ENCODE peak calls at places on chromosomes 16 and 17, in eight cellular contexts. D, J, I, B, Q, N, T and G are unnamed samples.

GRCh38 chr16:71364306-71364705 is 5.8 kb downstream of the CALB2 start:
- DNase-seq in D (no peak), J (no peak), I (no peak), B (no peak), Q (no peak), N (no peak), T (no peak), G (no peak)

GRCh38 chr17:10526517-10526916 is 8.2 kb upstream of the MYH1 start:
- DNase-seq in D (no peak), J (no peak), I (no peak), B (no peak), Q (no peak), N (no peak), T (no peak), G (no peak)

GRCh38 chr17:36643086-36643685 is 41.8 kb downstream of the MRM1 start:
- DNase-seq in D (no peak), J (no peak), I (no peak), B (no peak), Q (no peak), N (no peak), T (no peak), G (no peak)

GRCh38 chr17:45333702-45334092 is 16.9 kb upstream of the MAP3K14 start:
- DNase-seq in D (no peak), J (no peak), I (no peak), B (no peak), Q (no peak), N (no peak), T (no peak), G (no peak)

GRCh38 chr17:45825792-45826191 is 18.9 kb upstream of the SPPL2C start:
- DNase-seq in D (no peak), J (no peak), I (no peak), B (no peak), Q (no peak), N (no peak), T (no peak), G (no peak)

GRCh38 chr16:78523212-78523995 is 423.9 kb downstream of the WWOX start:
- DNase-seq in D (no peak), J (no peak), I (no peak), B (no peak), Q (no peak), N (peak), T (no peak), G (no peak)

GRCh38 chr17:56593741-56594527 is 435 bp downstream of the NOG start:
- DNase-seq in D (no peak), J (peak), I (peak), B (no peak), Q (peak), N (peak), T (no peak), G (no peak)

GRCh38 chr17:34580685-34581445 is 1.5 kb downstream of the TMEM132E start:
- DNase-seq in D (no peak), J (no peak), I (peak), B (no peak), Q (no peak), N (no peak), T (no peak), G (no peak)

GRCh38 chr17:4676777-4677176 is 27.2 kb downstream of the PELP1 start:
- DNase-seq in D (no peak), J (no peak), I (no peak), B (no peak), Q (no peak), N (no peak), T (no peak), G (no peak)

GRCh38 chr17:52505601-52506000 is 347.1 kb upstream of the CA10 start:
- DNase-seq in D (no peak), J (no peak), I (no peak), B (no peak), Q (no peak), N (no peak), T (no peak), G (no peak)

GRCh38 chr16:72066747-72067146 is 3.7 kb downstream of the HPR start:
- DNase-seq in D (no peak), J (no peak), I (no peak), B (peak), Q (peak), N (no peak), T (no peak), G (no peak)

GRCh38 chr16:48347191-48347860 is 37.9 kb downstream of the SIAH1 start:
- DNase-seq in D (no peak), J (no peak), I (no peak), B (no peak), Q (no peak), N (no peak), T (no peak), G (no peak)

GRCh38 chr17:1577186-1577585 is 14.6 kb upstream of the PITPNA start:
- DNase-seq in D (no peak), J (no peak), I (no peak), B (no peak), Q (peak), N (no peak), T (no peak), G (peak)

GRCh38 chr17:67493811-67494210 is 116.7 kb downstream of the PITPNC1 start:
- DNase-seq in D (no peak), J (no peak), I (no peak), B (no peak), Q (peak), N (no peak), T (no peak), G (no peak)

GRCh38 chr16:83813818-83814653 is 6.3 kb downstream of the HSBP1 start:
- DNase-seq in D (no peak), J (peak), I (no peak), B (no peak), Q (peak), N (peak), T (no peak), G (peak)

GRCh38 chr17:4247981-4248388 is 15.8 kb downstream of the ANKFY1 start:
- DNase-seq in D (peak), J (no peak), I (no peak), B (no peak), Q (no peak), N (no peak), T (no peak), G (no peak)

GRCh38 chr17:48577330-48577945 is 712 bp downstream of the HOXB4 start:
- DNase-seq in D (no peak), J (no peak), I (no peak), B (no peak), Q (no peak), N (no peak), T (no peak), G (no peak)

GRCh38 chr16:51431517-51432241 is 280.6 kb upstream of the SALL1 start:
- DNase-seq in D (no peak), J (no peak), I (no peak), B (no peak), Q (peak), N (no peak), T (peak), G (no peak)

GRCh38 chr17:40501499-40501911 is at the start of gene TNS4:
- DNase-seq in D (no peak), J (no peak), I (no peak), B (no peak), Q (no peak), N (no peak), T (no peak), G (no peak)

GRCh38 chr17:32266389-32267269 is 997 bp downstream of the RHBDL3 start:
- DNase-seq in D (no peak), J (no peak), I (peak), B (no peak), Q (no peak), N (no peak), T (no peak), G (no peak)

GRCh38 chr16:66606000-66606751 is 1.7 kb downstream of the CMTM3 start:
- DNase-seq in D (no peak), J (peak), I (no peak), B (no peak), Q (no peak), N (no peak), T (no peak), G (no peak)

GRCh38 chr16:7518158-7518557 is 185.5 kb downstream of the RBFOX1 start:
- DNase-seq in D (no peak), J (no peak), I (no peak), B (no peak), Q (no peak), N (no peak), T (no peak), G (no peak)

GRCh38 chr16:23990507-23990906 is 154.7 kb downstream of the PRKCB start:
- DNase-seq in D (no peak), J (no peak), I (no peak), B (no peak), Q (no peak), N (no peak), T (no peak), G (no peak)

GRCh38 chr16:72926671-72927070 is 121.3 kb downstream of the ZFHX3 start:
- DNase-seq in D (no peak), J (no peak), I (no peak), B (no peak), Q (no peak), N (no peak), T (no peak), G (no peak)

GRCh38 chr17:14428640-14429029 is 127.8 kb downstream of the HS3ST3B1 start:
- DNase-seq in D (no peak), J (no peak), I (no peak), B (no peak), Q (no peak), N (no peak), T (no peak), G (no peak)

GRCh38 chr16:81626181-81626674 is 152.9 kb upstream of the PLCG2 start:
- DNase-seq in D (peak), J (no peak), I (no peak), B (no peak), Q (peak), N (no peak), T (no peak), G (no peak)

GRCh38 chr17:50603340-50603739 is 31.3 kb upstream of the ABCC3 start:
- DNase-seq in D (no peak), J (no peak), I (no peak), B (no peak), Q (no peak), N (no peak), T (no peak), G (no peak)

GRCh38 chr16:5442054-5442453 is 344.5 kb upstream of the EEF2KMT start:
- DNase-seq in D (no peak), J (no peak), I (no peak), B (no peak), Q (no peak), N (no peak), T (no peak), G (no peak)

GRCh38 chr17:62707425-62707739 is 79.9 kb downstream of the MRC2 start:
- DNase-seq in D (no peak), J (no peak), I (no peak), B (no peak), Q (no peak), N (no peak), T (no peak), G (no peak)

GRCh38 chr16:60091076-60091475 is 1357.0 kb upstream of the GOT2 start:
- DNase-seq in D (no peak), J (no peak), I (no peak), B (no peak), Q (no peak), N (no peak), T (no peak), G (no peak)

GRCh38 chr16:27243725-27244362 is 24.7 kb downstream of the NSMCE1 start:
- DNase-seq in D (no peak), J (no peak), I (no peak), B (no peak), Q (no peak), N (no peak), T (no peak), G (no peak)

GRCh38 chr16:78430281-78430680 is 330.8 kb downstream of the WWOX start:
- DNase-seq in D (no peak), J (no peak), I (no peak), B (no peak), Q (no peak), N (no peak), T (no peak), G (no peak)

GRCh38 chr17:46212634-46213435 is 19.6 kb upstream of the KANSL1 start:
- DNase-seq in D (no peak), J (no peak), I (no peak), B (peak), Q (peak), N (peak), T (no peak), G (no peak)

GRCh38 chr17:29972277-29972676 is 30.8 kb downstream of the EFCAB5 start:
- DNase-seq in D (no peak), J (no peak), I (no peak), B (no peak), Q (no peak), N (peak), T (no peak), G (no peak)

GRCh38 chr16:72221216-72221995 is 49.5 kb upstream of the PMFBP1 start:
- DNase-seq in D (no peak), J (no peak), I (no peak), B (no peak), Q (peak), N (no peak), T (no peak), G (no peak)

GRCh38 chr16:15950167-15950854 is 895 bp downstream of the ABCC1 start:
- DNase-seq in D (peak), J (peak), I (peak), B (no peak), Q (peak), N (peak), T (no peak), G (no peak)

GRCh38 chr17:47310186-47310733 is 13.5 kb upstream of the EFCAB13 start:
- DNase-seq in D (no peak), J (no peak), I (no peak), B (no peak), Q (no peak), N (no peak), T (no peak), G (no peak)

GRCh38 chr17:29444589-29444988 is 54.4 kb downstream of the TAOK1 start:
- DNase-seq in D (no peak), J (no peak), I (no peak), B (no peak), Q (peak), N (no peak), T (no peak), G (no peak)

GRCh38 chr17:20797292-20797691 is 217.8 kb downstream of the CDRT15L2 start:
- DNase-seq in D (no peak), J (no peak), I (no peak), B (no peak), Q (no peak), N (no peak), T (no peak), G (no peak)

GRCh38 chr16:27326738-27327585 is 13.2 kb downstream of the IL4R start:
- DNase-seq in D (peak), J (peak), I (no peak), B (no peak), Q (peak), N (no peak), T (no peak), G (peak)